ENCODE peak calls at places on chromosomes 16 and 17, in ten cellular contexts. F is COLO829; C is fibroblast of villous mesenchyme; I is HepG2; Y is T-helper 2 cell; Q is T-helper 9 cell; L is activated T-helper 2 cell treated with anti-CD3 and anti-CD28 coated beads, Interferon-gamma antibody, Interleukin-2, Interleukin-4, amounts not matched to agents 10 μg/mL and 5 μg/mL and 100 μg/mL, durations not matched to agents 14 hours and 24 hours and 36 hours; V is GM12892; K is MCF 10A; S is stimulated activated CD8-positive, alpha-beta memory T cell treated with anti-CD3 and anti-CD28 coated beads, Interleukin-4, amount 100 ng/mL, for 1 hour. T is an unnamed sample.

GRCh38 chr17:81218459-81218858 is 4.3 kb downstream of the CEP131 start:
- DNase-seq in C (no peak), K (no peak), V (no peak), Y (no peak), S (no peak), L (no peak), F (no peak), Q (no peak), I (no peak), T (no peak)

GRCh38 chr16:59202463-59202862 is 468.3 kb upstream of the GOT2 start:
- DNase-seq in S (no peak), K (no peak), I (no peak), F (no peak), Y (no peak), L (no peak), C (no peak), V (no peak), Q (no peak), T (no peak)

GRCh38 chr17:17413215-17413792 is 63.5 kb upstream of the MED9 start:
- DNase-seq in I (peak), K (peak), S (no peak), V (no peak), F (no peak), Y (no peak), L (no peak), Q (no peak), C (no peak), T (no peak)

GRCh38 chr17:3915642-3916012 is 638 bp downstream of the P2RX1 start:
- DNase-seq in Q (no peak), L (no peak), Y (no peak), C (no peak), F (no peak), V (no peak), S (no peak), I (no peak), K (no peak), T (no peak)

GRCh38 chr17:77327181-77327565 is 186.4 kb downstream of the SEC14L1 start:
- DNase-seq in Y (no peak), K (no peak), S (no peak), F (no peak), I (no peak), V (no peak), C (no peak), Q (no peak), L (no peak), T (peak)

GRCh38 chr17:61212655-61213054 is 187.0 kb upstream of the TBX2 start:
- DNase-seq in Q (no peak), F (no peak), L (no peak), K (no peak), I (no peak), S (no peak), Y (no peak), V (no peak), C (no peak), T (no peak)

GRCh38 chr17:76419576-76420245 is 33.2 kb downstream of the UBE2O start:
- DNase-seq in K (no peak), I (no peak), S (no peak), L (no peak), Y (no peak), V (no peak), C (no peak), F (no peak), Q (no peak), T (no peak)

GRCh38 chr16:86508947-86509758 is 1.2 kb upstream of the FOXF1 start:
- DNase-seq in C (peak), I (no peak), K (peak), Y (peak), V (no peak), L (peak), Q (no peak), F (no peak), S (no peak), T (peak)

GRCh38 chr16:54048994-54049929 is 237.3 kb downstream of the IRX3 start:
- DNase-seq in L (no peak), S (no peak), I (no peak), C (no peak), K (no peak), Q (no peak), Y (no peak), V (no peak), F (no peak), T (no peak)

GRCh38 chr16:79628501-79628975 is 28.0 kb upstream of the MAF start:
- DNase-seq in S (peak), V (peak), C (peak), F (no peak), L (peak), I (no peak), K (peak), Y (peak), Q (no peak), T (no peak)

GRCh38 chr17:44997733-44998520 is 29.8 kb upstream of the C1QL1 start:
- DNase-seq in L (no peak), I (no peak), C (peak), V (no peak), K (no peak), S (no peak), F (no peak), Q (no peak), Y (no peak), T (no peak)

GRCh38 chr16:87661561-87661960 is 59.3 kb downstream of the JPH3 start:
- DNase-seq in K (peak), Y (peak), L (peak), V (no peak), F (peak), C (peak), Q (no peak), I (peak), S (no peak), T (peak)

GRCh38 chr17:46772013-46772878 is 46.2 kb downstream of the WNT3 start:
- DNase-seq in C (no peak), I (peak), Q (no peak), S (no peak), Y (no peak), K (peak), L (no peak), V (no peak), F (no peak), T (peak)

GRCh38 chr17:7704601-7705268 is at the start of gene EFNB3:
- DNase-seq in S (no peak), V (no peak), K (peak), C (peak), Y (no peak), I (no peak), F (no peak), Q (no peak), L (no peak), T (no peak)

GRCh38 chr17:80836971-80837481 is 154.6 kb upstream of the CHMP6 start:
- DNase-seq in Y (no peak), Q (no peak), I (no peak), K (no peak), C (no peak), F (no peak), S (no peak), V (no peak), L (no peak), T (no peak)

GRCh38 chr17:51672058-51672457 is 411.7 kb downstream of the UTP18 start:
- DNase-seq in C (no peak), Y (no peak), Q (no peak), L (no peak), S (no peak), K (no peak), F (no peak), I (no peak), V (no peak), T (no peak)

GRCh38 chr16:72985148-72985882 is 62.6 kb downstream of the ZFHX3 start:
- DNase-seq in I (no peak), F (no peak), V (no peak), S (no peak), Y (no peak), C (peak), K (peak), Q (no peak), L (no peak), T (no peak)

GRCh38 chr16:90000733-90001427 is 18.4 kb downstream of the DBNDD1 start:
- DNase-seq in C (no peak), Y (no peak), I (no peak), Q (no peak), F (no peak), K (no peak), S (no peak), L (no peak), V (no peak), T (no peak)

GRCh38 chr16:4556112-4556511 is at the start of gene C16orf96:
- DNase-seq in F (no peak), S (no peak), I (no peak), Q (no peak), K (peak), C (no peak), L (no peak), Y (no peak), V (no peak), T (no peak)

GRCh38 chr17:16915752-16916556 is 56.0 kb downstream of the TNFRSF13B start:
- DNase-seq in Q (no peak), L (no peak), V (peak), C (peak), I (peak), K (peak), S (no peak), F (peak), Y (peak), T (no peak)

GRCh38 chr17:60163108-60163784 is 13.5 kb downstream of the CA4 start:
- DNase-seq in S (no peak), L (no peak), V (no peak), F (no peak), Q (no peak), C (no peak), K (no peak), I (peak), Y (no peak), T (peak)

GRCh38 chr17:57270801-57271245 is 14.5 kb downstream of the MSI2 start:
- DNase-seq in V (no peak), I (no peak), Q (no peak), Y (no peak), K (no peak), C (no peak), S (no peak), L (no peak), F (no peak), T (no peak)

GRCh38 chr17:19573075-19573474 is 39.4 kb downstream of the SLC47A1 start:
- DNase-seq in S (no peak), I (no peak), Y (no peak), C (peak), K (no peak), L (no peak), Q (no peak), F (no peak), V (no peak), T (no peak)

GRCh38 chr17:38457577-38458371 is 29.5 kb downstream of the ARHGAP23 start:
- DNase-seq in L (no peak), S (no peak), Q (no peak), V (peak), Y (no peak), I (no peak), C (no peak), K (no peak), F (no peak), T (no peak)

GRCh38 chr16:85243312-85243711 is 131.0 kb upstream of the CIBAR2 start:
- DNase-seq in Q (no peak), C (no peak), K (no peak), V (no peak), I (no peak), F (no peak), L (no peak), Y (no peak), S (no peak), T (no peak)

GRCh38 chr17:35879748-35880654 is at the start of gene CCL5:
- DNase-seq in K (no peak), S (no peak), F (no peak), I (no peak), C (no peak), Q (peak), L (peak), Y (peak), V (peak), T (no peak)

GRCh38 chr17:8946476-8946875 is 19.0 kb downstream of the PIK3R5 start:
- DNase-seq in F (peak), V (no peak), K (peak), I (no peak), S (no peak), Q (no peak), Y (no peak), L (no peak), C (peak), T (peak)

GRCh38 chr16:88503374-88503770 is 50.3 kb downstream of the ZFPM1 start:
- DNase-seq in K (no peak), Y (no peak), L (no peak), S (no peak), V (no peak), F (no peak), Q (no peak), C (peak), I (no peak), T (no peak)